ENCODE peak calls at places on chromosomes 16 and 17, in ten cellular contexts. C, I, N, X, F, E, S, L, Q and H are unnamed samples.

GRCh38 chr17:80195671-80196529 is 24.2 kb downstream of the SGSH start:
- DNase-seq in C (peak), I (no peak), N (peak), X (no peak), F (no peak), E (no peak), S (no peak), L (no peak), Q (no peak), H (no peak)

GRCh38 chr16:50547944-50548658 is at the start of gene NKD1:
- DNase-seq in C (peak), I (peak), N (peak), X (peak), F (peak), E (peak), S (peak), L (no peak), Q (peak), H (peak)

GRCh38 chr16:80739523-80739922 is 64.9 kb downstream of the CDYL2 start:
- DNase-seq in C (no peak), I (no peak), N (no peak), X (no peak), F (no peak), E (no peak), S (no peak), L (no peak), Q (no peak), H (no peak)

GRCh38 chr17:75194879-75195278 is 10.6 kb upstream of the NUP85 start:
- DNase-seq in C (no peak), I (no peak), N (no peak), X (no peak), F (peak), E (no peak), S (no peak), L (no peak), Q (no peak), H (no peak)

GRCh38 chr17:4492762-4493561 is 5.7 kb upstream of the SPNS2 start:
- DNase-seq in C (no peak), I (peak), N (no peak), X (no peak), F (peak), E (peak), S (no peak), L (peak), Q (peak), H (no peak)

GRCh38 chr17:34110315-34110714 is 144.8 kb upstream of the CCL2 start:
- DNase-seq in C (no peak), I (no peak), N (no peak), X (no peak), F (no peak), E (no peak), S (no peak), L (no peak), Q (no peak), H (no peak)

GRCh38 chr17:77145635-77146632 is 5.2 kb downstream of the SEC14L1 start:
- DNase-seq in C (no peak), I (peak), N (no peak), X (peak), F (peak), E (peak), S (peak), L (peak), Q (peak), H (peak)

GRCh38 chr16:79600636-79601091 is at the start of gene MAF:
- DNase-seq in C (peak), I (peak), N (peak), X (peak), F (peak), E (peak), S (peak), L (no peak), Q (peak), H (peak)

GRCh38 chr17:20896153-20896649 is 146.6 kb downstream of the USP22 start:
- DNase-seq in C (no peak), I (peak), N (peak), X (peak), F (no peak), E (peak), S (no peak), L (no peak), Q (peak), H (peak)
- TF ChIP-seq CTCF in C (no peak), I (no peak), N (no peak), X (no peak), F (no peak), E (peak), S (no peak), L (peak), Q (no peak), H (no peak)

DNA sequence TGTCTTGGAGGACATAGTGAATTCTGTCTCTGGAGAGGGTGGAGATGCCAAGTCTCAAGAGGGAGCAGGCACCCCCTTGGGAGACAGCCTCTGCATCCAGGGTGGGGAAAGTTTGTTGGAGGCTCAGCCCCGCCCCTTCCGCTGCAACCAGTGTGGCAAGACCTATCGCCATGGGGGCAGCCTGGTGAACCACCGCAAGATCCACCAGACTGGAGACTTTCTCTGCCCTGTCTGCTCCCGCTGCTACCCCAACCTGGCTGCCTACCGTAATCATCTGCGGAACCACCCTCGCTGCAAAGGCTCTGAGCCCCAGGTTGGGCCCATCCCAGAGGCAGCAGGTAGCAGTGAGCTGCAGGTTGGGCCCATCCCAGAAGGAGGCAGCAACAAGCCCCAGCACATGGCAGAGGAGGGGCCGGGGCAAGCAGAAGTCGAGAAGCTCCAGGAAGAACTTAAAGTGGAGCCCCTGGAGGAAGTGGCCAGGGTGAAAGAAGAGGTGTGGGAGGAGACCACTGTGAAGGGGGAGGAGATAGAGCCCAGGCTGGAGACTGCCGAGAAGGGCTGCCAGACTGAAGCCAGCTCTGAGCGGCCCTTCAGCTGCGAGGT is 5.2 kb downstream of the ZNF646 start:
- DNase-seq in C (no peak), I (no peak), N (peak), X (no peak), F (no peak), E (no peak), S (no peak), L (no peak), Q (no peak), H (no peak)
- TF ChIP-seq CTCF in C (no peak), I (no peak), N (no peak), X (no peak), F (no peak), E (no peak), S (no peak), L (no peak), Q (no peak), H (no peak)

GRCh38 chr16:70473446-70474319 is 19.3 kb downstream of the FCSK start:
- DNase-seq in C (no peak), I (no peak), N (no peak), X (no peak), F (no peak), E (no peak), S (no peak), L (no peak), Q (no peak), H (no peak)
- TF ChIP-seq CTCF in C (no peak), I (no peak), N (no peak), X (no peak), F (no peak), E (no peak), S (no peak), L (no peak), Q (no peak), H (no peak)

DNA sequence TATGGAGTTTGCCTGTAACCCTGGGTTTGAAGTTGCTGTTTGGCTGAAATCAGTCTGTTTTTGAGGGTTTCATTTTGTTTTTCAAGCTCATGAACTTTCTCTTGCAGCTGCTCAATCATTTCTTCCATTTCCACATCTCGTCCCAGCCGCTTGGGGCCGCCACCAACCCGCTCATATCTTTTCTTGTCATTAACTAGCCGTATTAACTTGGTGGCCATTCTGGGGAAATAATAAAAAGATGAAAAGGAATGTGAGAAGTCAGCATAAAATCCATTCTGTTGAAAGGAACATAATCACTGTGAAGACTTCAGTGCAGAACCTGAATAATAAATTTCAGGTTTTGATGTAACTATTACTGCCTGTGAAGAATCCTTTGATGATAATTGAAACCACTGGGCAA is 11.5 kb downstream of the RPGRIP1L start:
- DNase-seq in C (no peak), I (no peak), N (no peak), X (no peak), F (no peak), E (no peak), S (no peak), L (no peak), Q (no peak), H (no peak)
- TF ChIP-seq CTCF in C (no peak), I (no peak), N (no peak), X (no peak), F (no peak), E (no peak), S (no peak), L (no peak), Q (no peak), H (no peak)

DNA sequence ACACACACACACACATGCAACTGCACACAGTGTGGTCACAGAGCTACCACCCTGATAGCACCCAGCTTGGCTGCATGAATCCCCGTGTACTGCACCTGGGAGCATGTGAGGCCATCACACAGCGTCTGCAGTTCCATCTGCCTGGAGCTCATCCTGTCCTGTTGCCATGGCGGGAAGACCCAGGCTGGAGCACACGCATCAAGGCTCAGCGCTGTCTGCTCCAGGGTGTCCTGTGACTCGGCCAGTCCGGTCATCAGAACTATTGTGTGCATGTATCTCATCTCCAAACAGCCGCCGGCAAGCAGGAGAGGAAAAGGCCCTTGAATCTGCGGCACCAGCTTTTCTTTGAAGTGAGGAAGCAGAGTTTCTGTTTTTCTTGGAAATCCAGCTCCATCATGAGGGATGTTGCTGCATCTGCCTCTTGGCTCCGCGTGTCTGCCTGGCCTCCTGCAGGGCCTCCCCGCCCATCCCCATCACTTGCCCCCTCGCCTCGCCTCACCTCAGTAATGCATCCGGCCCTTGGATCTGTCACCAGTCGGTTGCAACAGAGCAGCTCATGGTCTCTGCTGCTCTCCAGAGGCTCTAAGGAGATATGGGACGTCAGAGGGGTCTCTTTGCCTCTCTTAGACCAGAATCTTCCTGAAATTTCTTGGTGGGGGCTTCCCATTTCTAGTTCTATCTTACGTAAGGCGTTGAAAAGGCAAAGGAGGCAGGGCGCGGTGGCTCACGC is 23.7 kb downstream of the CACNG4 start:
- DNase-seq in C (no peak), I (no peak), N (no peak), X (no peak), F (no peak), E (no peak), S (no peak), L (no peak), Q (no peak), H (no peak)
- TF ChIP-seq CTCF in C (no peak), I (no peak), N (no peak), X (no peak), F (no peak), E (no peak), S (no peak), L (no peak), Q (no peak), H (no peak)

GRCh38 chr17:50149425-50150353 is 788 bp downstream of the PPP1R9B start:
- DNase-seq in C (no peak), I (peak), N (peak), X (peak), F (peak), E (peak), S (peak), L (no peak), Q (peak), H (peak)

GRCh38 chr17:50149099-50149424 is 1.4 kb downstream of the PPP1R9B start:
- DNase-seq in C (no peak), I (no peak), N (no peak), X (no peak), F (no peak), E (no peak), S (no peak), L (no peak), Q (no peak), H (no peak)

GRCh38 chr17:50147841-50148225 is 2.6 kb downstream of the PPP1R9B start:
- DNase-seq in C (no peak), I (peak), N (no peak), X (no peak), F (no peak), E (no peak), S (no peak), L (no peak), Q (no peak), H (no peak)

GRCh38 chr17:50146927-50147640 is 3.4 kb downstream of the PPP1R9B start:
- DNase-seq in C (no peak), I (no peak), N (no peak), X (no peak), F (no peak), E (no peak), S (no peak), L (no peak), Q (no peak), H (no peak)

GRCh38 chr17:50148226-50149098 is 2.0 kb downstream of the PPP1R9B start:
- DNase-seq in C (peak), I (peak), N (peak), X (peak), F (peak), E (peak), S (peak), L (no peak), Q (peak), H (no peak)
- TF ChIP-seq CTCF in C (no peak), I (no peak), N (no peak), X (no peak), F (peak), E (peak), S (no peak), L (no peak), Q (no peak), H (peak)

GRCh38 chr16:13907431-13907830 is 12.5 kb upstream of the ERCC4 start:
- DNase-seq in C (no peak), I (no peak), N (no peak), X (no peak), F (no peak), E (no peak), S (no peak), L (no peak), Q (no peak), H (no peak)

GRCh38 chr16:13909069-13909468 is 10.9 kb upstream of the ERCC4 start:
- DNase-seq in C (no peak), I (no peak), N (no peak), X (no peak), F (no peak), E (no peak), S (no peak), L (no peak), Q (no peak), H (no peak)

GRCh38 chr16:13911871-13912270 is 8.1 kb upstream of the ERCC4 start:
- DNase-seq in C (no peak), I (no peak), N (no peak), X (no peak), F (no peak), E (no peak), S (no peak), L (no peak), Q (no peak), H (no peak)

GRCh38 chr16:13911306-13911705 is 8.6 kb upstream of the ERCC4 start:
- DNase-seq in C (no peak), I (no peak), N (no peak), X (no peak), F (no peak), E (no peak), S (no peak), L (no peak), Q (no peak), H (no peak)

GRCh38 chr16:13909872-13910303 is 10.1 kb upstream of the ERCC4 start:
- DNase-seq in C (no peak), I (no peak), N (no peak), X (peak), F (peak), E (peak), S (peak), L (no peak), Q (peak), H (peak)
- TF ChIP-seq CTCF in C (no peak), I (no peak), N (no peak), X (no peak), F (no peak), E (no peak), S (no peak), L (no peak), Q (no peak), H (no peak)

DNA sequence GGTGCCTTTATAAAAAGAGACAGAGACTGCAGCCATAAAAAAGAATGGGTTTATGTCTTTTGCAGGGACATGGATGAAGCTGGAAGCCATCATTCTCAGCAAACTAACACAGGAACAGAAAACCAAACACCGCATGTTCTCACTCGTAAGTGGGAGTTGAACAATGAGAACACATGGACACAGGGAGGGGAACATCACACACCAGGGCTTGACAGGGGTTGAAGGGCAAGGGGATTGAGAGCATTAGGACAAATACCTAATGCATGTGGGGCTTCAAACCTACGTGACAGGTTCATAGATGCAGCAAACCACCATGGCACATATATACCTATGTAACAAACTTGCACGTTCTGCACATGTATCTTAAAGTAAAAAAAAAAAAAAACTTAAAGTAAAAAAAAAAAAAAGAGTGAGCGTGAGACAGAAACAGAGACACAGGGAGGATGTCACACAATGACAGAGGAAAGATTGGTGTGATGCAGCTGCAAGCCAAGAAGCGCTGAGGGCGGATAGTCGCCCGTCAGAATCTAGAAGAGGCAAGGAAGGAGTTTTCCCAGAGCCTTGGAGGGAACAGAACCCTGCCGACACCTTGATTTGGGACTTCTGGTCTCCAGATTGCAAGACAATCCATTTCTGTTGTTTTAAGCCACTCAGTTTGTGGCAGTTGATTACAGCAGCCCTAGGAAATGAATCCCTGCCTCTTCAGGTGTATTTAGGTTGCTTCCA is 27.4 kb upstream of the TNS4 start:
- DNase-seq in C (no peak), I (no peak), N (no peak), X (no peak), F (no peak), E (no peak), S (no peak), L (no peak), Q (no peak), H (peak)
- TF ChIP-seq CTCF in C (no peak), I (no peak), N (no peak), X (no peak), F (no peak), E (no peak), S (no peak), L (no peak), Q (no peak), H (no peak)